ENCODE peak calls at places on chromosomes 12 and 14, in seven cellular contexts. One of them, this sample, is unnamed.

GRCh38 chr12:125186471-125187147 is 121.4 kb downstream of the AACS start:
- DNase-seq in HCT116: no peak
- DNase-seq in CD8-positive, alpha-beta T cell: no peak
- DNase-seq in IMR-90: no peak
- DNase-seq in esophagus squamous epithelium: no peak
- DNase-seq in stomach: no peak
- DNase-seq in sigmoid colon: no peak
- DNase-seq in this sample: no peak

GRCh38 chr12:52186135-52186840 is 5.5 kb downstream of the KRT80 start:
- DNase-seq in IMR-90: peak; percentile 87
- DNase-seq in esophagus squamous epithelium: no peak
- DNase-seq in HCT116: no peak
- DNase-seq in sigmoid colon: no peak
- DNase-seq in CD8-positive, alpha-beta T cell: no peak
- DNase-seq in stomach: no peak
- DNase-seq in this sample: peak; percentile 68

GRCh38 chr12:27542628-27543027 is 18.6 kb downstream of the PPFIBP1 start:
- DNase-seq in esophagus squamous epithelium: no peak
- DNase-seq in sigmoid colon: no peak
- DNase-seq in CD8-positive, alpha-beta T cell: no peak
- DNase-seq in stomach: no peak
- DNase-seq in HCT116: no peak
- DNase-seq in IMR-90: peak; percentile 97
- DNase-seq in this sample: peak; percentile 95

GRCh38 chr12:117640511-117640910 is 279.1 kb upstream of the NOS1 start:
- DNase-seq in sigmoid colon: no peak
- DNase-seq in CD8-positive, alpha-beta T cell: no peak
- DNase-seq in IMR-90: no peak
- DNase-seq in stomach: no peak
- DNase-seq in esophagus squamous epithelium: no peak
- DNase-seq in HCT116: no peak
- DNase-seq in this sample: no peak

GRCh38 chr12:27899151-27899661 is 73.3 kb downstream of the PTHLH start:
- DNase-seq in HCT116: no peak
- DNase-seq in sigmoid colon: no peak
- DNase-seq in IMR-90: peak; percentile 100
- DNase-seq in CD8-positive, alpha-beta T cell: no peak
- DNase-seq in stomach: no peak
- DNase-seq in esophagus squamous epithelium: no peak
- DNase-seq in this sample: peak; percentile 99

GRCh38 chr12:16350682-16351081 is 3.2 kb downstream of the MGST1 start:
- DNase-seq in HCT116: peak; percentile 75
- DNase-seq in esophagus squamous epithelium: no peak
- DNase-seq in CD8-positive, alpha-beta T cell: no peak
- DNase-seq in IMR-90: peak; percentile 97
- DNase-seq in stomach: no peak
- DNase-seq in sigmoid colon: peak; percentile 82
- DNase-seq in this sample: peak; percentile 89

GRCh38 chr12:74349925-74350324 is 187.7 kb upstream of the ATXN7L3B start:
- DNase-seq in HCT116: no peak
- DNase-seq in sigmoid colon: no peak
- DNase-seq in CD8-positive, alpha-beta T cell: no peak
- DNase-seq in esophagus squamous epithelium: no peak
- DNase-seq in IMR-90: no peak
- DNase-seq in stomach: no peak
- DNase-seq in this sample: no peak

GRCh38 chr14:74547331-74547927 is 53.9 kb downstream of the ISCA2 start:
- DNase-seq in IMR-90: no peak
- DNase-seq in sigmoid colon: no peak
- DNase-seq in stomach: no peak
- DNase-seq in HCT116: no peak
- DNase-seq in CD8-positive, alpha-beta T cell: no peak
- DNase-seq in esophagus squamous epithelium: no peak
- DNase-seq in this sample: no peak

GRCh38 chr12:52178984-52179383 is 12.8 kb downstream of the KRT80 start:
- DNase-seq in IMR-90: no peak
- DNase-seq in CD8-positive, alpha-beta T cell: no peak
- DNase-seq in sigmoid colon: no peak
- DNase-seq in esophagus squamous epithelium: no peak
- DNase-seq in HCT116: no peak
- DNase-seq in stomach: no peak
- DNase-seq in this sample: no peak

GRCh38 chr12:4648099-4648498 is 752 bp downstream of the AKAP3 start:
- DNase-seq in esophagus squamous epithelium: no peak
- DNase-seq in sigmoid colon: no peak
- DNase-seq in HCT116: no peak
- DNase-seq in IMR-90: no peak
- DNase-seq in stomach: no peak
- DNase-seq in CD8-positive, alpha-beta T cell: no peak
- DNase-seq in this sample: no peak

GRCh38 chr14:23168246-23168645 is 15.2 kb downstream of the SLC7A8 start:
- DNase-seq in CD8-positive, alpha-beta T cell: no peak
- DNase-seq in stomach: no peak
- DNase-seq in sigmoid colon: peak; percentile 77
- DNase-seq in esophagus squamous epithelium: no peak
- DNase-seq in IMR-90: no peak
- DNase-seq in HCT116: no peak
- DNase-seq in this sample: no peak

GRCh38 chr14:73500360-73500759 is 9.6 kb downstream of the RIOX1 start:
- DNase-seq in sigmoid colon: no peak
- DNase-seq in HCT116: peak; percentile 6
- DNase-seq in stomach: no peak
- DNase-seq in esophagus squamous epithelium: no peak
- DNase-seq in IMR-90: no peak
- DNase-seq in CD8-positive, alpha-beta T cell: no peak
- DNase-seq in this sample: no peak

GRCh38 chr12:31363826-31364225 is 37.9 kb upstream of the SINHCAF start:
- DNase-seq in esophagus squamous epithelium: no peak
- DNase-seq in HCT116: no peak
- DNase-seq in CD8-positive, alpha-beta T cell: no peak
- DNase-seq in stomach: no peak
- DNase-seq in sigmoid colon: no peak
- DNase-seq in IMR-90: no peak
- DNase-seq in this sample: no peak

GRCh38 chr12:107477946-107478610 is 207.5 kb upstream of the PWP1 start:
- DNase-seq in CD8-positive, alpha-beta T cell: no peak
- DNase-seq in stomach: no peak
- DNase-seq in HCT116: no peak
- DNase-seq in sigmoid colon: no peak
- DNase-seq in esophagus squamous epithelium: no peak
- DNase-seq in IMR-90: no peak
- DNase-seq in this sample: no peak

GRCh38 chr12:88153959-88154358 is 11.9 kb downstream of the TMTC3 start:
- DNase-seq in esophagus squamous epithelium: no peak
- DNase-seq in HCT116: peak; percentile 37
- DNase-seq in stomach: no peak
- DNase-seq in CD8-positive, alpha-beta T cell: no peak
- DNase-seq in IMR-90: peak; percentile 70
- DNase-seq in sigmoid colon: no peak
- DNase-seq in this sample: peak; percentile 27

GRCh38 chr12:64293654-64294364 is 71.7 kb upstream of the KICS2 start:
- DNase-seq in sigmoid colon: no peak
- DNase-seq in esophagus squamous epithelium: no peak
- DNase-seq in stomach: no peak
- DNase-seq in CD8-positive, alpha-beta T cell: no peak
- DNase-seq in HCT116: no peak
- DNase-seq in IMR-90: no peak
- DNase-seq in this sample: no peak

GRCh38 chr12:123813349-123813748 is 51.2 kb downstream of the DNAH10 start:
- DNase-seq in esophagus squamous epithelium: no peak
- DNase-seq in CD8-positive, alpha-beta T cell: no peak
- DNase-seq in sigmoid colon: no peak
- DNase-seq in stomach: no peak
- DNase-seq in IMR-90: peak; percentile 12
- DNase-seq in HCT116: no peak
- DNase-seq in this sample: no peak

GRCh38 chr14:35083530-35084150 is 37.6 kb downstream of the FAM177A1 start:
- DNase-seq in IMR-90: no peak
- DNase-seq in sigmoid colon: no peak
- DNase-seq in CD8-positive, alpha-beta T cell: no peak
- DNase-seq in HCT116: no peak
- DNase-seq in esophagus squamous epithelium: no peak
- DNase-seq in stomach: no peak
- DNase-seq in this sample: no peak

GRCh38 chr14:35079742-35080141 is 33.7 kb downstream of the FAM177A1 start:
- DNase-seq in sigmoid colon: no peak
- DNase-seq in CD8-positive, alpha-beta T cell: no peak
- DNase-seq in IMR-90: no peak
- DNase-seq in stomach: no peak
- DNase-seq in esophagus squamous epithelium: no peak
- DNase-seq in HCT116: no peak
- DNase-seq in this sample: no peak

GRCh38 chr14:35088514-35088913 is 33.3 kb downstream of the PPP2R3C start:
- DNase-seq in HCT116: no peak
- DNase-seq in sigmoid colon: no peak
- DNase-seq in IMR-90: peak; percentile 19
- DNase-seq in CD8-positive, alpha-beta T cell: no peak
- DNase-seq in stomach: no peak
- DNase-seq in esophagus squamous epithelium: no peak
- DNase-seq in this sample: peak; percentile 2

DNA sequence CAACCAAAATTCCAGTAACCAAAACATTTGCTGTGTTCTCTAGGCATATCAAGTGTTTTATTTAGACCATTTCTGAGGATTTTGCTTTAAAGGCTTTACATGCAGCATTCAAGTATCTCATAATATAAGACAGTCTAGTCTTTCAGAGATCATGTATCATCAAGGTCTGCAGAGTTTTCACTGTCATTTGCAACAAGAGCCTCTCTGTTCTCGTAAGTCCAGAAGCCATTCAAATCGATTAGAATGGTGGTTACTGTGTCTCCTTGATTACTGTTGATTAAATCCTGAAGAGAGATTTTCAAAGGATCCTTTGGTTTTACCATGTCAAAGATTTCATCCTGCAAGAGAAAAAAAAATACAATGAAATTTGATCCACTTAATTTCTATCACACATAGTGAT is 36.3 kb downstream of the PPP2R3C start:
- DNase-seq in CD8-positive, alpha-beta T cell: no peak
- DNase-seq in stomach: no peak
- DNase-seq in HCT116: no peak
- DNase-seq in IMR-90: no peak
- DNase-seq in esophagus squamous epithelium: no peak
- DNase-seq in sigmoid colon: no peak
- DNase-seq in this sample: no peak
- H3K36me3 ChIP-seq in CD8-positive, alpha-beta T cell: peaks cover 10% of the 10 kb centered on the region
- H3K36me3 ChIP-seq in stomach: peaks cover 100% of the 10 kb centered on the region
- H3K36me3 ChIP-seq in HCT116: peaks cover 2% of the 10 kb centered on the region
- H3K36me3 ChIP-seq in IMR-90: peaks cover 24% of the 10 kb centered on the region
- H3K36me3 ChIP-seq in esophagus squamous epithelium: peaks cover 98% of the 10 kb centered on the region
- H3K36me3 ChIP-seq in sigmoid colon: peaks cover 98% of the 10 kb centered on the region
- H3K36me3 ChIP-seq in this sample: peaks cover 26% of the 10 kb centered on the region

DNA sequence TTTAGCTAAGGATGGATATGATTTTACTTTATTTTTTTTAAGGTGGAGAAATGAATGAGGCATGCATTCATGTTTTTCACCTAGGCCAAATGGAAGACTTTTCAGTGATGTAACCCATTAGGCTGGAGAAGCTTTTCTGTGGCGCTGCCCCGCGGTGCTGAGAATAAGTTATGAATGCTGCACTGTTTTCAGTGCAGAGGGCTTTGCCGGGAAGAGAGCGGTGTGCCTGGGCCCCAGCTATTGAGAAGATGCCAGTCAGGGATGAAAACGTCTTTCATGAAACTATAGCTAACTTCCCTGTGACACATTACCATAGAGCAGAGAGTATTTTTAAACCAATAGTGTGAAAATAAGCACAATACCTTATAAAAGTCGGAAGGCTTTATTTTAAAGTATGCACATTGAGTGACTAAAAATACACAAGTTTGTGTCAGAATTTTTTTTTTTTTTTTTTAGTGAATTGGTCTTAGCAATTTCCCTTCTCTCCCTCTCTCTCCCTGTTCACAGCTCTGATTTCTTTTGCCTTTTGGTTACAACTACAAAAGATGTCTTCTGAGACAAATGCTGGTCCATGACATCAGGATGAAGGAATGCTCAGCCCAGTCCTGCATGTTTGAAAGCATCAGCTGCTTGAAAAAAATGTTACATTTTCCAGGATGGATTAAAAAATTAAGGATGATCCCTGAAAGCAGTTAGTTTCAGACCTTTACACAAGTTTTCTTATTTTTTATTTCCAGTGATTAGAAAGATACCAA is 48.3 kb downstream of the NPAS3 start:
- DNase-seq in CD8-positive, alpha-beta T cell: no peak
- DNase-seq in stomach: no peak
- DNase-seq in esophagus squamous epithelium: no peak
- DNase-seq in HCT116: no peak
- DNase-seq in IMR-90: no peak
- DNase-seq in sigmoid colon: no peak
- DNase-seq in this sample: peak; percentile 66
- H3K27ac ChIP-seq in CD8-positive, alpha-beta T cell: no peak overlapping the region
- H3K27ac ChIP-seq in stomach: no peak overlapping the region
- H3K27ac ChIP-seq in esophagus squamous epithelium: no peak overlapping the region
- H3K27ac ChIP-seq in HCT116: no peak overlapping the region
- H3K27ac ChIP-seq in IMR-90: no peak overlapping the region
- H3K27ac ChIP-seq in sigmoid colon: peak overlapping the region; percentile 36
- H3K27ac ChIP-seq in this sample: no peak overlapping the region

DNA sequence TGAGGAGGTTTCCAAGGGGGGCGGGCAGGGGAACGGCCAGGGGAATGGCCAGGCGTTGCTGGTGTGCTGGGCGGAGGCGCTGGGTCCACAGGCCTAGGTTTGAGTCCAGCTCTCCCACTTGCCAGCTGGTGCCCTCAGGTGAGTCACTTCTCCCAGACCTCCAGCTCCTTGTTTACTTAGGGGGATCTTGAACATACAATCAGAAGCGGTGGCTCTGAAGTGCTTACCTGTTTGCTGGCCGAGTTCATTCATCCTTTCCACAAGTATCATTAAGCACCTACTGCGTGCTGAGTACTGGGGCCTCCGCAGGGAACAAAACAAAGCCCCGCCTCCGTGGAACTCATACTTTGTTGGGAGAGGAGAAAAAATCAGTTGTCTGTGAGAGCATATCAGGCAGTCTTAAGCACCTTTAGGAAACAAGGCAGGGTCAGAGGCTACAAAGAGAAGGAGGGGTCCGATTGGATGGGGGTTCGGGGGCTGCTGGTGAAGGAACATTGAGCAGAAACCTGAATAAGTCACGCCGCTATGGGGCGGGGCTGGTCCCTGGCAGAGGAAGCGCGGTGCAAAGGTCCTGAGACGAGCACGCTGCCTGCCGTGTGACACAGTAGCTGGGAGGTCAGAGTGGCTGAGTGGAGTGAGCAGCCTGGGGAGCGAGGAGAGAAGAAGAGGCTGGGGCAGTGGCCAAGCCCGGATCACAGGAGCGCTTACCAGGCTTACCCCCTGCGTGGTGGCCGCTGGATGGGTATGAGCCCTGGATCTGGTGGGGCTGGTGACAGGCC is 15.1 kb downstream of the MVK start:
- DNase-seq in IMR-90: no peak
- DNase-seq in stomach: no peak
- DNase-seq in esophagus squamous epithelium: no peak
- DNase-seq in CD8-positive, alpha-beta T cell: no peak
- DNase-seq in sigmoid colon: no peak
- DNase-seq in HCT116: no peak
- DNase-seq in this sample: no peak
- TF ChIP-seq CTCF in IMR-90: no peak
- TF ChIP-seq CTCF in stomach: no peak
- TF ChIP-seq CTCF in esophagus squamous epithelium: no peak
- TF ChIP-seq CTCF in CD8-positive, alpha-beta T cell: no peak
- TF ChIP-seq CTCF in sigmoid colon: no peak
- TF ChIP-seq CTCF in HCT116: no peak
- TF ChIP-seq CTCF in this sample: no peak

GRCh38 chr14:49654511-49654910 is 19.5 kb upstream of the DNAAF2 start:
- DNase-seq in esophagus squamous epithelium: no peak
- DNase-seq in IMR-90: no peak
- DNase-seq in sigmoid colon: no peak
- DNase-seq in stomach: no peak
- DNase-seq in HCT116: no peak
- DNase-seq in CD8-positive, alpha-beta T cell: no peak
- DNase-seq in this sample: no peak

GRCh38 chr14:49653508-49653907 is 18.5 kb upstream of the DNAAF2 start:
- DNase-seq in CD8-positive, alpha-beta T cell: no peak
- DNase-seq in stomach: no peak
- DNase-seq in sigmoid colon: no peak
- DNase-seq in HCT116: no peak
- DNase-seq in esophagus squamous epithelium: no peak
- DNase-seq in IMR-90: no peak
- DNase-seq in this sample: no peak
- H3K36me3 ChIP-seq in CD8-positive, alpha-beta T cell: no peaks in the 10 kb centered on the region
- H3K36me3 ChIP-seq in stomach: no peaks in the 10 kb centered on the region
- H3K36me3 ChIP-seq in sigmoid colon: no peaks in the 10 kb centered on the region
- H3K36me3 ChIP-seq in HCT116: peaks cover 16% of the 10 kb centered on the region
- H3K36me3 ChIP-seq in esophagus squamous epithelium: no peaks in the 10 kb centered on the region
- H3K36me3 ChIP-seq in IMR-90: peaks cover 1% of the 10 kb centered on the region
- H3K36me3 ChIP-seq in this sample: no peaks in the 10 kb centered on the region